ENCODE peak calls at places on chromosomes 16 and 17, in six cellular contexts. Z is GM10248, F is GM13976, B is Karpas-422, L is fibroblast of lung, N is lower leg skin. A is an unnamed sample.

GRCh38 chr17:79981661-79982101 is 54.0 kb downstream of the TBC1D16 start:
- DNase-seq in B (no peak), N (peak), Z (no peak), F (no peak), L (no peak), A (no peak)

GRCh38 chr17:55513885-55514590 is 2.8 kb upstream of the SMIM36 start:
- DNase-seq in Z (peak), F (peak), N (peak), L (peak), B (peak), A (peak)

GRCh38 chr16:79599256-79599836 is 1.2 kb downstream of the MAF start:
- DNase-seq in N (no peak), Z (peak), L (peak), B (no peak), F (peak), A (peak)

GRCh38 chr16:12613131-12613991 is 190.3 kb downstream of the CPPED1 start:
- DNase-seq in F (no peak), Z (no peak), B (no peak), L (peak), N (no peak), A (no peak)

GRCh38 chr17:66175892-66176291 is 16.0 kb downstream of the CEP112 start:
- DNase-seq in B (no peak), Z (no peak), L (no peak), N (no peak), F (no peak), A (no peak)

GRCh38 chr16:2783581-2784375 is 3.6 kb downstream of the PRSS33 start:
- DNase-seq in Z (no peak), L (no peak), F (no peak), B (no peak), N (no peak), A (no peak)

GRCh38 chr16:17538942-17539341 is 68.2 kb upstream of the XYLT1 start:
- DNase-seq in F (no peak), B (no peak), Z (no peak), N (no peak), L (peak), A (no peak)

GRCh38 chr16:11312718-11313492 is 31.8 kb upstream of the PRM1 start:
- DNase-seq in L (peak), B (no peak), N (no peak), Z (no peak), F (no peak), A (peak)

GRCh38 chr16:85562102-85562786 is 50.9 kb upstream of the GSE1 start:
- DNase-seq in F (no peak), L (no peak), B (no peak), N (no peak), Z (no peak), A (no peak)

GRCh38 chr16:68408967-68409366 is 39.3 kb downstream of the SMPD3 start:
- DNase-seq in L (no peak), F (no peak), B (no peak), N (no peak), Z (no peak), A (no peak)

GRCh38 chr17:59093145-59093701 is 13.5 kb downstream of the TRIM37 start:
- DNase-seq in L (no peak), N (no peak), B (no peak), F (no peak), Z (no peak), A (no peak)

GRCh38 chr17:7436556-7437368 is 1.5 kb downstream of the TMEM102 start:
- DNase-seq in L (peak), F (peak), Z (peak), B (peak), N (peak), A (peak)

A was measured in germinal center.